ENCODE peak calls at places on chromosomes 12 and 14, in four cellular contexts. One of them, this sample, is unnamed.

GRCh38 chr12:98402081-98402480 is 113.3 kb upstream of the TMPO start:
- DNase-seq in cardiac muscle cell: no peak
- DNase-seq in stomach: no peak
- DNase-seq in tibial nerve: no peak
- DNase-seq in this sample: no peak

GRCh38 chr12:62726471-62726980 is 208.4 kb downstream of the PPM1H start:
- DNase-seq in cardiac muscle cell: no peak
- DNase-seq in stomach: no peak
- DNase-seq in tibial nerve: no peak
- DNase-seq in this sample: no peak

GRCh38 chr12:62210422-62210821 is 49.8 kb upstream of the USP15 start:
- DNase-seq in cardiac muscle cell: peak; percentile 51
- DNase-seq in stomach: peak; percentile 33
- DNase-seq in tibial nerve: peak; percentile 60
- DNase-seq in this sample: peak; percentile 64

GRCh38 chr14:94344389-94344788 is 21.3 kb upstream of the SERPINA6 start:
- DNase-seq in cardiac muscle cell: no peak
- DNase-seq in stomach: no peak
- DNase-seq in tibial nerve: no peak
- DNase-seq in this sample: no peak

GRCh38 chr14:51657762-51658161 is 6.1 kb downstream of the FRMD6 start:
- DNase-seq in cardiac muscle cell: no peak
- DNase-seq in stomach: no peak
- DNase-seq in tibial nerve: no peak
- DNase-seq in this sample: no peak

GRCh38 chr14:56801920-56802319 is 8.4 kb downstream of the OTX2 start:
- DNase-seq in cardiac muscle cell: no peak
- DNase-seq in stomach: no peak
- DNase-seq in tibial nerve: no peak
- DNase-seq in this sample: peak; percentile 3

GRCh38 chr14:54169254-54169924 is 212.8 kb upstream of the BMP4 start:
- DNase-seq in cardiac muscle cell: no peak
- DNase-seq in stomach: no peak
- DNase-seq in tibial nerve: peak; percentile 7
- DNase-seq in this sample: no peak

GRCh38 chr12:122394626-122395194 is 27.8 kb downstream of the CLIP1 start:
- DNase-seq in cardiac muscle cell: no peak
- DNase-seq in stomach: no peak
- DNase-seq in tibial nerve: peak; percentile 43
- DNase-seq in this sample: no peak

GRCh38 chr12:127926004-127926403 is 341.0 kb upstream of the TMEM132C start:
- DNase-seq in cardiac muscle cell: peak; percentile 81
- DNase-seq in stomach: no peak
- DNase-seq in tibial nerve: peak; percentile 26
- DNase-seq in this sample: peak; percentile 18

GRCh38 chr12:132187646-132188450 is 43.6 kb downstream of the NOC4L start:
- DNase-seq in cardiac muscle cell: no peak
- DNase-seq in stomach: no peak
- DNase-seq in tibial nerve: no peak
- DNase-seq in this sample: no peak

GRCh38 chr12:59874781-59875180 is 279.0 kb downstream of the SLC16A7 start:
- DNase-seq in cardiac muscle cell: no peak
- DNase-seq in stomach: no peak
- DNase-seq in tibial nerve: no peak
- DNase-seq in this sample: no peak

GRCh38 chr12:105814283-105814682 is 324.5 kb downstream of the NUAK1 start:
- DNase-seq in cardiac muscle cell: peak; percentile 66
- DNase-seq in stomach: no peak
- DNase-seq in tibial nerve: no peak
- DNase-seq in this sample: no peak

GRCh38 chr12:202081-202731 is 11.8 kb downstream of the SLC6A12 start:
- DNase-seq in cardiac muscle cell: no peak
- DNase-seq in stomach: no peak
- DNase-seq in tibial nerve: no peak
- DNase-seq in this sample: no peak

GRCh38 chr12:14558377-14559051 is 9.2 kb downstream of the PLBD1 start:
- DNase-seq in cardiac muscle cell: no peak
- DNase-seq in stomach: no peak
- DNase-seq in tibial nerve: no peak
- DNase-seq in this sample: no peak

GRCh38 chr12:100926669-100927248 is 132.2 kb downstream of the ANO4 start:
- DNase-seq in cardiac muscle cell: peak; percentile 56
- DNase-seq in stomach: no peak
- DNase-seq in tibial nerve: no peak
- DNase-seq in this sample: peak; percentile 53

GRCh38 chr14:49483266-49483665 is 102.9 kb downstream of the RPS29 start:
- DNase-seq in cardiac muscle cell: no peak
- DNase-seq in stomach: no peak
- DNase-seq in tibial nerve: no peak
- DNase-seq in this sample: no peak

GRCh38 chr14:31834616-31835015 is 242.5 kb upstream of the ARHGAP5 start:
- DNase-seq in cardiac muscle cell: no peak
- DNase-seq in stomach: no peak
- DNase-seq in tibial nerve: no peak
- DNase-seq in this sample: peak; percentile 4

GRCh38 chr14:100535287-100536131 is 51.7 kb downstream of the BEGAIN start:
- DNase-seq in cardiac muscle cell: no peak
- DNase-seq in stomach: no peak
- DNase-seq in tibial nerve: no peak
- DNase-seq in this sample: no peak

GRCh38 chr12:34386621-34387255 is 364.4 kb downstream of the ALG10 start:
- DNase-seq in cardiac muscle cell: no peak
- DNase-seq in stomach: no peak
- DNase-seq in tibial nerve: no peak
- DNase-seq in this sample: no peak

GRCh38 chr12:98741615-98742265 is 96.7 kb downstream of the APAF1 start:
- DNase-seq in cardiac muscle cell: no peak
- DNase-seq in stomach: no peak
- DNase-seq in tibial nerve: no peak
- DNase-seq in this sample: peak; percentile 83

GRCh38 chr12:131390408-131391100 is 320.3 kb upstream of the SFSWAP start:
- DNase-seq in cardiac muscle cell: peak; percentile 83
- DNase-seq in stomach: no peak
- DNase-seq in tibial nerve: no peak
- DNase-seq in this sample: no peak

GRCh38 chr12:76226397-76226796 is 121.8 kb downstream of the BBS10 start:
- DNase-seq in cardiac muscle cell: no peak
- DNase-seq in stomach: no peak
- DNase-seq in tibial nerve: no peak
- DNase-seq in this sample: peak; percentile 8

GRCh38 chr14:102692334-102692733 is 84.9 kb upstream of the TRAF3 start:
- DNase-seq in cardiac muscle cell: no peak
- DNase-seq in stomach: no peak
- DNase-seq in tibial nerve: no peak
- DNase-seq in this sample: peak; percentile 89

GRCh38 chr12:92665496-92665895 is 37.3 kb upstream of the PLEKHG7 start:
- DNase-seq in cardiac muscle cell: no peak
- DNase-seq in stomach: no peak
- DNase-seq in tibial nerve: no peak
- DNase-seq in this sample: no peak

GRCh38 chr14:57058319-57058718 is 210.4 kb downstream of the EXOC5 start:
- DNase-seq in cardiac muscle cell: no peak
- DNase-seq in stomach: no peak
- DNase-seq in tibial nerve: no peak
- DNase-seq in this sample: no peak

GRCh38 chr14:21039585-21040369 is 2.4 kb upstream of the RNASE7 start:
- DNase-seq in cardiac muscle cell: peak; percentile 85
- DNase-seq in stomach: peak; percentile 49
- DNase-seq in tibial nerve: peak; percentile 57
- DNase-seq in this sample: peak; percentile 68

GRCh38 chr12:24617471-24617870 is 331.4 kb downstream of the BCAT1 start:
- DNase-seq in cardiac muscle cell: no peak
- DNase-seq in stomach: no peak
- DNase-seq in tibial nerve: no peak
- DNase-seq in this sample: peak; percentile 54

GRCh38 chr12:101276433-101276832 is 3.5 kb upstream of the UTP20 start:
- DNase-seq in cardiac muscle cell: no peak
- DNase-seq in stomach: no peak
- DNase-seq in tibial nerve: no peak
- DNase-seq in this sample: no peak

GRCh38 chr12:22543246-22544037 is 900 bp downstream of the C2CD5 start:
- DNase-seq in cardiac muscle cell: peak; percentile 52
- DNase-seq in stomach: peak; percentile 58
- DNase-seq in tibial nerve: peak; percentile 43
- DNase-seq in this sample: no peak

GRCh38 chr14:45902241-45902640 is 649.2 kb upstream of the MIS18BP1 start:
- DNase-seq in cardiac muscle cell: no peak
- DNase-seq in stomach: no peak
- DNase-seq in tibial nerve: no peak
- DNase-seq in this sample: no peak
- H3K4me3 ChIP-seq in cardiac muscle cell: no peak overlapping the region
- H3K4me3 ChIP-seq in stomach: no peak overlapping the region
- H3K4me3 ChIP-seq in tibial nerve: no peak overlapping the region
- H3K4me3 ChIP-seq in this sample: no peak overlapping the region

DNA sequence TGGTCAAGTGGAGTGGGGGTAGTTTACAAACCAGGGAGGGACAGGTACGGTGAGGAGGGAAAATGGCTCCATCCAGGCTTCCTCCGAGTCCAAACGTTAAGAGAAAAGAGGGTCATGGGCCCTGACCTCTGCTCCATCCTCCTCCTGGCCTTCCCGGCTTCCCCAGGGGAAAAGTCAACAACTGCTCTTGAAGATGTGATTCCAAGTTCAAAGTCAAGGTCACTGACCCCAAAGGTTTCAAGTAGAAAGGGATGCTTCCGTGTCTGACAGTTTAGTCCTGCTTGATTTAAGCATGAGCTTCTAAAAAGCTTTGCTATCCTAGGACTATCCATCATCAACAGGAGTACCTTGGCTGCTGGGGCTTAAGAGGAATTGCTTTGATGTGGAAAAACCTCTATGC is 28.4 kb downstream of the CCDC88C start:
- DNase-seq in cardiac muscle cell: no peak
- DNase-seq in stomach: no peak
- DNase-seq in tibial nerve: no peak
- DNase-seq in this sample: no peak
- H3K27ac ChIP-seq in cardiac muscle cell: no peak overlapping the region
- H3K27ac ChIP-seq in stomach: no peak overlapping the region
- H3K27ac ChIP-seq in tibial nerve: no peak overlapping the region
- H3K27ac ChIP-seq in this sample: no peak overlapping the region

GRCh38 chr14:37711499-37712475 is 116.4 kb downstream of the TTC6 start:
- DNase-seq in cardiac muscle cell: no peak
- DNase-seq in stomach: no peak
- DNase-seq in tibial nerve: no peak
- DNase-seq in this sample: no peak

GRCh38 chr14:37708481-37708880 is 113.1 kb downstream of the TTC6 start:
- DNase-seq in cardiac muscle cell: no peak
- DNase-seq in stomach: no peak
- DNase-seq in tibial nerve: no peak
- DNase-seq in this sample: no peak

GRCh38 chr14:37712976-37713431 is 117.6 kb downstream of the TTC6 start:
- DNase-seq in cardiac muscle cell: no peak
- DNase-seq in stomach: no peak
- DNase-seq in tibial nerve: no peak
- DNase-seq in this sample: no peak

GRCh38 chr14:37707716-37708115 is 112.3 kb downstream of the TTC6 start:
- DNase-seq in cardiac muscle cell: no peak
- DNase-seq in stomach: no peak
- DNase-seq in tibial nerve: no peak
- DNase-seq in this sample: no peak

GRCh38 chr14:37709419-37710195 is 114.2 kb downstream of the TTC6 start:
- DNase-seq in cardiac muscle cell: no peak
- DNase-seq in stomach: no peak
- DNase-seq in tibial nerve: no peak
- DNase-seq in this sample: peak; percentile 12
- TF ChIP-seq CTCF in cardiac muscle cell: peak; percentile 38
- TF ChIP-seq CTCF in stomach: no peak
- TF ChIP-seq CTCF in tibial nerve: no peak
- TF ChIP-seq CTCF in this sample: peak; percentile 57

DNA sequence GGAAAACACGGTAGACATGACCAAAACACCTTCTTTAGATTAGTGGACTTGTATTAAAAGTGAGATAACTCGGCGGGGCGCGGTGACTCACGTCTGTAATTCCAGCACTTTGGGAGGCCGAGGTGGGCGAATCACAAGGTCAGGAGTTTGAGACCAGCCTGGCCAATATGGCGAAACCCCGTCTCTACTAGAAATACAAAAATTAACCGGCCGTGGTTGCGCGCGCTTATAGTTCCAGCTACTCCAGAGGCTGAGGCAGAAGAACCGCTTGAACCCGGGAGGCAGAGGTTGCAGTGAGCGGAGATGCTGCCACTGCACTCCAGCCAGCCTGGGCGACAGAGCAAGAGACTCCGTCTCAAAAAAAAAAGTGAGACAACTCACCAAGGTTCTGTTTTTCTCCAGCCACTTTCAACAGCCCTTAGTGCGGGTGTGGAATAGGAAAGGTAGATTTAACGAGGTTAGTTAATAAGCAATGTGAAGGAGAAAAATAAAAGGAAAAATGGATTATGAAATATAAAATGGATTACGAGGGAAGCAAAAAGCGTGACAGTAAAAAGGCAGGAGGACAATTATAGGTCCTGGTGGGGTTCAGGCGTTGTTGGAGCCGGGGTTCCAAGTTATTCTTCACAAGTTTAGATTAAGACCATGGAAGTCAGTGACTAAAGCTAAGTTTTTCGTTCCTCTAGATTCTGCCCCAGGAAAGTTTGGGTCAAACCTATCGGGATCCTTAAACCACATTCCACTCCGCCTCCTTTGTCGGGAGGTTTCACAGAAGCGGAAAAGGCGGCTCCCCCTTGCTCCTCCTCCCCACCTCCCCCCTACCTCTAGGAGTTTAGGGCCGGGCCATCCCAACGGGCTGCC is 534 bp downstream of the PPP2R3C start:
- DNase-seq in cardiac muscle cell: no peak
- DNase-seq in stomach: no peak
- DNase-seq in tibial nerve: peak; percentile 10
- DNase-seq in this sample: peak; percentile 20
- H3K4me3 ChIP-seq in cardiac muscle cell: peak overlapping the region; percentile 89
- H3K4me3 ChIP-seq in stomach: peak overlapping the region; percentile 60
- H3K4me3 ChIP-seq in tibial nerve: peak overlapping the region; percentile 57
- H3K4me3 ChIP-seq in this sample: peak overlapping the region; percentile 64

GRCh38 chr14:92415969-92416368 is 93.0 kb downstream of the SLC24A4 start:
- DNase-seq in cardiac muscle cell: no peak
- DNase-seq in stomach: no peak
- DNase-seq in tibial nerve: no peak
- DNase-seq in this sample: no peak
- H3K27ac ChIP-seq in cardiac muscle cell: no peak overlapping the region
- H3K27ac ChIP-seq in stomach: no peak overlapping the region
- H3K27ac ChIP-seq in tibial nerve: no peak overlapping the region
- H3K27ac ChIP-seq in this sample: no peak overlapping the region